ENCODE peak calls at places on chromosome 20, in five cellular contexts. H is neural progenitor cell, E is GM23248, A is PC-3, K is SK-N-SH. M is an unnamed sample.

GRCh38 chr20:22586645-22587310 is 2.4 kb upstream of the FOXA2 start:
- DNase-seq in E (peak; percentile 30), A (peak; percentile 63), K (peak; percentile 74), H (peak; percentile 84), M (no peak)

GRCh38 chr20:46154796-46155195 is 36.7 kb downstream of the CD40 start:
- DNase-seq in E (no peak), K (no peak), A (no peak), H (no peak), M (no peak)

GRCh38 chr20:38260378-38261053 is at the start of gene KIAA1755:
- DNase-seq in K (peak; percentile 83), H (peak; percentile 65), A (no peak), E (peak; percentile 61), M (no peak)

GRCh38 chr20:41411458-41411857 is 44.8 kb upstream of the EMILIN3 start:
- DNase-seq in K (no peak), E (peak; percentile 66), A (peak; percentile 59), H (peak; percentile 18), M (no peak)

GRCh38 chr20:62063981-62064787 is 1.5 kb downstream of the TAF4 start:
- DNase-seq in K (peak; percentile 72), E (peak; percentile 28), A (peak; percentile 38), H (peak; percentile 62), M (no peak)

GRCh38 chr20:5220334-5221077 is 93.7 kb downstream of the CDS2 start:
- DNase-seq in H (no peak), K (no peak), A (no peak), E (no peak), M (no peak)

GRCh38 chr20:14199111-14199510 is 138.3 kb downstream of the FLRT3 start:
- DNase-seq in A (no peak), K (no peak), H (no peak), E (no peak), M (no peak)

GRCh38 chr20:25859649-25860530 is 163.2 kb upstream of the ZNF337 start:
- DNase-seq in E (peak; percentile 82), K (peak; percentile 77), A (peak; percentile 37), H (peak; percentile 90), M (no peak)

GRCh38 chr20:17570347-17571152 is 675 bp downstream of the DSTN start:
- DNase-seq in H (peak; percentile 80), K (peak; percentile 81), E (peak; percentile 73), A (peak; percentile 49), M (peak; percentile 15)

GRCh38 chr20:22711981-22712755 is 127.8 kb upstream of the FOXA2 start:
- DNase-seq in K (no peak), A (peak; percentile 78), E (no peak), H (no peak), M (no peak)

GRCh38 chr20:51767018-51767866 is 948 bp downstream of the ATP9A start:
- DNase-seq in A (peak; percentile 97), E (peak; percentile 61), H (peak; percentile 79), K (peak; percentile 90), M (peak; percentile 85)

GRCh38 chr20:14193443-14193842 is 144.0 kb downstream of the FLRT3 start:
- DNase-seq in A (no peak), K (no peak), E (no peak), H (peak; percentile 15), M (no peak)

GRCh38 chr20:53736757-53737403 is 143.2 kb upstream of the ZNF217 start:
- DNase-seq in A (peak; percentile 49), H (no peak), K (no peak), E (peak; percentile 76), M (no peak)

GRCh38 chr20:23050847-23051627 is 1.6 kb upstream of the THBD start:
- DNase-seq in E (peak; percentile 89), K (no peak), H (peak; percentile 93), A (peak; percentile 70), M (peak; percentile 42)

GRCh38 chr20:25013478-25014380 is 21.2 kb upstream of the APMAP start:
- DNase-seq in A (no peak), K (no peak), H (no peak), E (no peak), M (no peak)

GRCh38 chr20:48324744-48325143 is 503.1 kb downstream of the PREX1 start:
- DNase-seq in E (no peak), H (no peak), K (no peak), A (no peak), M (no peak)

GRCh38 chr20:21203036-21203656 is 77.3 kb downstream of the KIZ start:
- DNase-seq in A (peak; percentile 48), K (no peak), E (no peak), H (no peak), M (no peak)

GRCh38 chr20:43916073-43916874 is 1.6 kb downstream of the TOX2 start:
- DNase-seq in A (no peak), E (peak; percentile 62), H (peak; percentile 41), K (peak; percentile 72), M (no peak)

GRCh38 chr20:8969062-8969694 is 99.7 kb upstream of the PLCB4 start:
- DNase-seq in A (no peak), H (no peak), K (no peak), E (no peak), M (no peak)

GRCh38 chr20:822651-823325 is 10.7 kb upstream of the FAM110A start:
- DNase-seq in K (no peak), A (no peak), H (no peak), E (no peak), M (no peak)

GRCh38 chr20:24653306-24653705 is 183.9 kb downstream of the SYNDIG1 start:
- DNase-seq in E (peak; percentile 80), K (no peak), A (peak; percentile 41), H (no peak), M (no peak)

GRCh38 chr20:37193226-37193625 is 13.9 kb upstream of the MROH8 start:
- DNase-seq in E (no peak), H (no peak), K (no peak), A (no peak), M (no peak)

GRCh38 chr20:36768768-36769430 is 4.7 kb downstream of the DSN1 start:
- DNase-seq in A (peak; percentile 37), H (no peak), K (no peak), E (peak; percentile 67), M (no peak)

GRCh38 chr20:17909745-17910345 is 58.7 kb downstream of the SNX5 start:
- DNase-seq in A (no peak), H (no peak), E (peak; percentile 62), K (no peak), M (no peak)

GRCh38 chr20:51449498-51450220 is 92.9 kb downstream of the NFATC2 start:
- DNase-seq in K (no peak), E (no peak), A (no peak), H (no peak), M (no peak)

GRCh38 chr20:60068509-60068908 is 110.3 kb downstream of the CDH26 start:
- DNase-seq in K (no peak), E (no peak), H (no peak), A (no peak), M (no peak)

GRCh38 chr20:50210066-50210619 is 19.5 kb downstream of the CEBPB start:
- DNase-seq in A (no peak), K (no peak), H (no peak), E (no peak), M (no peak)

GRCh38 chr20:49505518-49505917 is 23.1 kb upstream of the KCNB1 start:
- DNase-seq in H (peak; percentile 97), K (peak; percentile 78), A (no peak), E (peak; percentile 62), M (no peak)

GRCh38 chr20:19706463-19706862 is 51.6 kb upstream of the RIN2 start:
- DNase-seq in H (no peak), A (no peak), K (no peak), E (no peak), M (no peak)

GRCh38 chr20:23061713-23062561 is 12.5 kb upstream of the THBD start:
- DNase-seq in A (peak; percentile 73), E (peak; percentile 91), K (no peak), H (peak; percentile 16), M (no peak)

GRCh38 chr20:7650481-7650880 is 289.8 kb downstream of the HAO1 start:
- DNase-seq in H (peak; percentile 3), E (peak; percentile 78), K (no peak), A (peak; percentile 84), M (no peak)

GRCh38 chr20:3808141-3808479 is 12.0 kb downstream of the CDC25B start:
- DNase-seq in K (no peak), H (no peak), A (peak; percentile 98), E (peak; percentile 95), M (peak; percentile 80)

GRCh38 chr20:16302818-16303217 is 270.4 kb downstream of the KIF16B start:
- DNase-seq in E (no peak), H (no peak), A (no peak), K (no peak), M (no peak)

GRCh38 chr20:58308680-58309527 is 611 bp upstream of the RAB22A start:
- DNase-seq in H (peak; percentile 76), K (peak; percentile 92), A (peak; percentile 39), E (peak; percentile 52), M (no peak)

GRCh38 chr20:47165376-47165865 is 191.1 kb downstream of the ZMYND8 start:
- DNase-seq in E (no peak), A (no peak), H (no peak), K (no peak), M (no peak)
- TF ChIP-seq EZH2phosphoT487 in E (no peak), A (no peak), H (no peak), K (no peak), M (no peak)

DNA sequence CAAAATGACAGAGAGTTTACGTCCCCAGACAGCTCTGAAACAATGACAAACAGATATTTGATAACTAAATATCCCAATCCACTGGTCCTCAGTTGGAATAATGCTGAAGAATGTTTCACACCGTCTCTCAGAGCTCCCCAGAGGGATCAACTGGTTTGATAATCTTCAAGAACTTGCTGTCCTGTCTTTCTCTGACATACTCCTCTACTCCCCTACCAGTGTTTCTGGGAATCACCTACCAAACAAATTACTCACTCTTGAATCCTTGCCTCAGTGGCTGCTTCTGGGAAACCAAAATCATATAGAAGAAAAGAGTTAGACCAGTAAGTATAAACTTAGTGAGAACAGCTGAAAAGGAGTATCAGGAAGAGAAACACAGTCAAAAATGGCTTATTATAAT is 469.7 kb upstream of the JAG1 start:
- DNase-seq in K (no peak), A (no peak), E (peak; percentile 18), H (no peak), M (no peak)
- H3K9ac ChIP-seq in K (peak overlapping the region; percentile 80), A (no peak overlapping the region), E (peak overlapping the region; percentile 31), H (no peak overlapping the region), M (no peak overlapping the region)

DNA sequence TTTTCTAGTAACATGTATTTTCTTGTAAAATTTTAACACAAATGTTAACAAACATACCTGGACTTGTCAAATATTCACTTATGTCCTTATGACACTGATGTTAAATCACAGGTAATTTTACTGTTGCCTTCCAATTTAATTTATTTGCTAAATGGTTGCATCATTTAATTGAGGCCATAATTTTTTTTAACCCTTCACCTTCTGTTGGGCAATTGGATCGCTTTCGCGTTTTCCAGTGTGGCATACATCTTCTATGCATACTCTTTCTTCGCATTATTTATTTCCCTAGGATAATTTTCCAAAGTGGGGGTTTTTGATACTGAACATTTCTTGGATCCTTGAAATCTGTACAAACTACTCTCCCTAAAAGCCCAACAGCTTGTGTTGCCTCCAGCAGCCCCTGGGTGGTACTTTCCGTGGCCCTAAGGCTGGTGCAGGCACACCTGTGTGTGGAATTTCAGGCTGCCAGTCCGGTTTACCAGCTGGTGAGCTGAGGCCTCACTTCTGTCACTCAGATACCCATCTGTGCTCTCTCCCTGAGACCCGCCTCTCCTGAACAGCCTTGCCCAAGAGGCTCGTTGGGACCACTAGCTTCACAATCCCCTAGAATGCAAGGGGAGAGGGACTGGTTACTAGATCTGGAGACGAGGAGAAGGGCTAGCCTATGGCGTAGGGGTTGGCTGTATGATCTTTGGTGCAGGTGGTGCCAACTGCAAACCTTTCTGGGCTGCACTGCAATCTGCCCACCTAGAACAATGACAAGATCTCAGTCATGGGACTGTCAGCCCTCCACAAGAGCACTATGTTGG is 11.2 kb upstream of the C20orf144 start:
- DNase-seq in H (no peak), K (no peak), E (no peak), A (peak; percentile 70), M (no peak)
- H3K27ac ChIP-seq in H (no peak overlapping the region), K (peak overlapping the region; percentile 93), E (no peak overlapping the region), A (no peak overlapping the region), M (no peak overlapping the region)

GRCh38 chr20:34986311-34987287 is 30.9 kb downstream of the MYH7B start:
- DNase-seq in K (no peak), E (no peak), A (no peak), H (no peak), M (no peak)
- TF ChIP-seq EZH2phosphoT487 in K (no peak), E (no peak), A (no peak), H (no peak), M (no peak)

M was measured in HCT116.